ENCODE peak calls at places on chromosomes 2 and 18, in eight cellular contexts. C is astrocyte of the spinal cord; P is type B pancreatic cell; F is naive thymus-derived CD8-positive, alpha-beta T cell; J is K562; H is anterior cingulate cortex; L is C1 segment of cervical spinal cord; X is iPS DF 19.7. R is an unnamed sample.

GRCh38 chr2:26988165-26988879 is 17.9 kb downstream of the MAPRE3 start:
- DNase-seq in C (peak; percentile 59), P (no peak), F (no peak), J (no peak), H (no peak), L (no peak), X (no peak), R (peak; percentile 59)

GRCh38 chr2:48137829-48138228 is 231.5 kb upstream of the FBXO11 start:
- DNase-seq in C (no peak), P (no peak), F (no peak), J (no peak), H (no peak), L (no peak), X (no peak), R (no peak)

GRCh38 chr18:5393779-5394178 is 98.3 kb upstream of the ZBTB14 start:
- DNase-seq in C (peak; percentile 59), P (no peak), F (no peak), J (no peak), H (no peak), L (no peak), X (no peak), R (no peak)

GRCh38 chr2:43225093-43225787 is 1.2 kb downstream of the ZFP36L2 start:
- DNase-seq in C (peak; percentile 78), P (peak; percentile 79), F (peak; percentile 68), J (peak; percentile 78), H (no peak), L (no peak), X (no peak), R (peak; percentile 54)

GRCh38 chr2:132593171-132593570 is 76.8 kb downstream of the LYPD1 start:
- DNase-seq in C (peak; percentile 29), P (no peak), F (no peak), J (no peak), H (no peak), L (no peak), X (no peak), R (peak; percentile 19)

GRCh38 chr2:80238692-80239469 is 65.7 kb downstream of the LRRTM1 start:
- DNase-seq in C (no peak), P (no peak), F (no peak), J (peak; percentile 62), H (peak; percentile 9), L (no peak), X (no peak), R (peak; percentile 36)

GRCh38 chr2:127577973-127578372 is 42.5 kb downstream of the MYO7B start:
- DNase-seq in C (no peak), P (peak; percentile 43), F (no peak), J (no peak), H (no peak), L (no peak), X (no peak), R (no peak)

GRCh38 chr2:219638217-219638947 is 11.0 kb downstream of the SLC4A3 start:
- DNase-seq in C (no peak), P (peak; percentile 66), F (no peak), J (no peak), H (no peak), L (no peak), X (no peak), R (no peak)

GRCh38 chr2:234254783-234255521 is 204.4 kb downstream of the SPP2 start:
- DNase-seq in C (peak; percentile 59), P (no peak), F (no peak), J (no peak), H (no peak), L (no peak), X (no peak), R (no peak)

GRCh38 chr18:9952633-9953416 is 39.0 kb downstream of the VAPA start:
- DNase-seq in C (peak; percentile 39), P (no peak), F (no peak), J (peak; percentile 94), H (no peak), L (no peak), X (no peak), R (no peak)

GRCh38 chr2:152025678-152026287 is 73.1 kb downstream of the CACNB4 start:
- DNase-seq in C (peak; percentile 84), P (peak; percentile 82), F (peak; percentile 65), J (peak; percentile 90), H (peak; percentile 70), L (peak; percentile 10), X (no peak), R (peak; percentile 76)

GRCh38 chr18:27413495-27414401 is 228.6 kb upstream of the CHST9 start:
- DNase-seq in C (peak; percentile 68), P (no peak), F (no peak), J (no peak), H (no peak), L (no peak), X (no peak), R (no peak)

GRCh38 chr2:159617651-159618050 is 1.3 kb upstream of the BAZ2B start:
- DNase-seq in C (peak; percentile 24), P (no peak), F (no peak), J (peak; percentile 17), H (no peak), L (no peak), X (no peak), R (no peak)

GRCh38 chr2:233700028-233700635 is 7.4 kb downstream of the UGT1A6 start:
- DNase-seq in C (peak; percentile 57), P (no peak), F (no peak), J (peak; percentile 19), H (no peak), L (no peak), X (no peak), R (peak; percentile 63)

GRCh38 chr2:133817680-133818566 is 249.7 kb upstream of the NCKAP5 start:
- DNase-seq in C (peak; percentile 96), P (no peak), F (no peak), J (no peak), H (no peak), L (no peak), X (no peak), R (peak; percentile 96)

GRCh38 chr18:68916734-68917133 is 118.9 kb downstream of the CCDC102B start:
- DNase-seq in C (peak; percentile 7), P (no peak), F (no peak), J (no peak), H (no peak), L (no peak), X (no peak), R (no peak)

GRCh38 chr2:105744909-105745853 is at the start of gene NCK2:
- DNase-seq in C (peak; percentile 40), P (no peak), F (no peak), J (peak; percentile 24), H (no peak), L (no peak), X (no peak), R (peak; percentile 50)

GRCh38 chr2:113111823-113112287 is 15.5 kb upstream of the IL1RN start:
- DNase-seq in C (no peak), P (no peak), F (no peak), J (no peak), H (no peak), L (no peak), X (no peak), R (no peak)

GRCh38 chr2:140506606-140507005 is 1624.2 kb downstream of the LRP1B start:
- DNase-seq in C (peak; percentile 87), P (no peak), F (no peak), J (no peak), H (no peak), L (no peak), X (no peak), R (no peak)

GRCh38 chr2:26588576-26588975 is 52.6 kb downstream of the CIB4 start:
- DNase-seq in C (no peak), P (peak; percentile 36), F (no peak), J (no peak), H (no peak), L (no peak), X (no peak), R (peak; percentile 15)

GRCh38 chr2:226581661-226582060 is 218.0 kb downstream of the IRS1 start:
- DNase-seq in C (no peak), P (no peak), F (no peak), J (no peak), H (no peak), L (no peak), X (no peak), R (peak; percentile 50)

GRCh38 chr2:185436787-185437372 is 301.7 kb upstream of the FSIP2 start:
- DNase-seq in C (no peak), P (no peak), F (no peak), J (no peak), H (no peak), L (no peak), X (no peak), R (no peak)

GRCh38 chr2:85887566-85888019 is 1.2 kb downstream of the ST3GAL5 start:
- DNase-seq in C (peak; percentile 24), P (no peak), F (peak; percentile 37), J (peak; percentile 38), H (peak; percentile 72), L (no peak), X (no peak), R (peak; percentile 61)

GRCh38 chr2:220096406-220096805 is 469.0 kb downstream of the SLC4A3 start:
- DNase-seq in C (no peak), P (no peak), F (no peak), J (no peak), H (no peak), L (no peak), X (no peak), R (no peak)

GRCh38 chr2:28681216-28681981 is 70.2 kb upstream of the PPP1CB start:
- DNase-seq in C (peak; percentile 70), P (no peak), F (peak; percentile 49), J (no peak), H (no peak), L (no peak), X (no peak), R (no peak)

GRCh38 chr2:54863660-54864059 is 140.2 kb downstream of the EML6 start:
- DNase-seq in C (no peak), P (no peak), F (no peak), J (no peak), H (no peak), L (no peak), X (no peak), R (no peak)